ENCODE peak calls at places on chromosomes 6 and 20, in five cellular contexts. One of them, this sample, is unnamed.

GRCh38 chr6:127582777-127583462 is 5.9 kb downstream of the C6orf58 start:
- DNase-seq in mammary epithelial cell: peak; percentile 86
- DNase-seq in OCI-LY7: no peak
- DNase-seq in brain microvascular endothelial cell: peak; percentile 75
- DNase-seq in AG10803: peak; percentile 42
- DNase-seq in this sample: no peak

GRCh38 chr6:126127662-126128061 is 141.3 kb downstream of the TRMT11 start:
- DNase-seq in AG10803: no peak
- DNase-seq in OCI-LY7: no peak
- DNase-seq in brain microvascular endothelial cell: no peak
- DNase-seq in mammary epithelial cell: peak; percentile 6
- DNase-seq in this sample: no peak

GRCh38 chr6:30647039-30647801 is at the start of gene C6orf136:
- DNase-seq in brain microvascular endothelial cell: peak; percentile 37
- DNase-seq in OCI-LY7: peak; percentile 97
- DNase-seq in mammary epithelial cell: peak; percentile 83
- DNase-seq in AG10803: peak; percentile 88
- DNase-seq in this sample: peak; percentile 74

GRCh38 chr6:127956260-127956888 is 55.5 kb upstream of the THEMIS start:
- DNase-seq in AG10803: no peak
- DNase-seq in OCI-LY7: no peak
- DNase-seq in brain microvascular endothelial cell: no peak
- DNase-seq in mammary epithelial cell: peak; percentile 34
- DNase-seq in this sample: no peak

GRCh38 chr6:158867381-158868121 is 48.4 kb upstream of the EZR start:
- DNase-seq in AG10803: no peak
- DNase-seq in mammary epithelial cell: peak; percentile 75
- DNase-seq in OCI-LY7: peak; percentile 80
- DNase-seq in brain microvascular endothelial cell: no peak
- DNase-seq in this sample: no peak

GRCh38 chr6:133435065-133435728 is 194.0 kb downstream of the EYA4 start:
- DNase-seq in AG10803: no peak
- DNase-seq in brain microvascular endothelial cell: no peak
- DNase-seq in mammary epithelial cell: no peak
- DNase-seq in OCI-LY7: no peak
- DNase-seq in this sample: no peak

GRCh38 chr6:3987072-3987471 is 91.9 kb downstream of the FAM217A start:
- DNase-seq in mammary epithelial cell: no peak
- DNase-seq in AG10803: peak; percentile 15
- DNase-seq in brain microvascular endothelial cell: peak; percentile 16
- DNase-seq in OCI-LY7: no peak
- DNase-seq in this sample: no peak

GRCh38 chr20:49851234-49851755 is 38.7 kb downstream of the SLC9A8 start:
- DNase-seq in mammary epithelial cell: peak; percentile 25
- DNase-seq in AG10803: no peak
- DNase-seq in brain microvascular endothelial cell: no peak
- DNase-seq in OCI-LY7: no peak
- DNase-seq in this sample: no peak

GRCh38 chr6:18241208-18241836 is 23.0 kb downstream of the DEK start:
- DNase-seq in OCI-LY7: no peak
- DNase-seq in brain microvascular endothelial cell: no peak
- DNase-seq in AG10803: peak; percentile 26
- DNase-seq in mammary epithelial cell: peak; percentile 54
- DNase-seq in this sample: no peak

DNA sequence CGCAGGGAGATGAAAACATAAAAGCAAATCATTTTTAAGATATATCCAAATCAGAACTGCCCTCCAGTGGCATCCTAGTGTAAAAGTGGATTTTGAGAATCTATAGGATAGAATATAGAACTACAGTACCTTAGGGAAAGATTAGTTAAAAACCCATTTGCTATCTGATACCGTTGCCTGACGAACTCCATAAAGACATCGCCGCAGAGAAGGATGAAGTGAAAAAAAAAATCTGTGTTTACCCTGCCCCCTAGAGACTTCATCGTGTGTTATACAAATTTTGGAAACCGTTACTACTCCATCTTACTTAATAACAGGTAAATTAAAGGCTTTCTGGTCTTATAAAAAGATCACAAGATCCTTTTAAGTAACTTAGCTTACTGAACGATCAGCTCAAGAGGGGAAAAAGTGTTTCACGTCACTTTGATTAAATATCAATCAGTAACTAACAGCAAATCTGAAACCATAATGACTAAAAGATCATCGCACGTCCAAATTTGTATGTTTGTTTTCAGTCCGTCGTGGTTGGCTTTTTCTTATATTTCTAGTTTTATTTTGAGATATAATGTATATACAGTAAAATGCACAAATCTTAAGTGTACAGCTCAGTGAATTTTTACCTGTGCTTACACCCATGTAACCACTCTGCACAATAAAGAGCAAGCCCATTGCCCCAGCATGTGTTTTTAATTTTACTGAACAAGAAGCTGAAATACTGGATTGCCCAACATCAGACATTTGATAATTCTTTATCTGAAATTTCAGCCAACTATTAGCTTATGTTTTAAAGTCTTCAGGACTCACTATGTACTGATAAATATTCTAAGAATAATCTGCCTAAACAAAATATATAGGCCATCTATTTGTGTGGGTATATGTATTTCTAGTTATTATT is 879 bp upstream of the MCM3 start:
- DNase-seq in mammary epithelial cell: no peak
- DNase-seq in brain microvascular endothelial cell: no peak
- DNase-seq in AG10803: peak; percentile 44
- DNase-seq in OCI-LY7: peak; percentile 82
- DNase-seq in this sample: peak; percentile 34
- TF ChIP-seq CTCF in mammary epithelial cell: no peak
- TF ChIP-seq CTCF in brain microvascular endothelial cell: peak; percentile 28
- TF ChIP-seq CTCF in AG10803: peak; percentile 35
- TF ChIP-seq CTCF in OCI-LY7: peak; percentile 65
- TF ChIP-seq CTCF in this sample: no peak

GRCh38 chr6:108914235-108915022 is 66.2 kb downstream of the ARMC2 start:
- DNase-seq in OCI-LY7: peak; percentile 64
- DNase-seq in AG10803: peak; percentile 16
- DNase-seq in mammary epithelial cell: no peak
- DNase-seq in brain microvascular endothelial cell: no peak
- DNase-seq in this sample: no peak
- TF ChIP-seq CTCF in OCI-LY7: peak; percentile 98
- TF ChIP-seq CTCF in AG10803: peak; percentile 30
- TF ChIP-seq CTCF in mammary epithelial cell: peak; percentile 40
- TF ChIP-seq CTCF in brain microvascular endothelial cell: peak; percentile 70
- TF ChIP-seq CTCF in this sample: peak; percentile 38

DNA sequence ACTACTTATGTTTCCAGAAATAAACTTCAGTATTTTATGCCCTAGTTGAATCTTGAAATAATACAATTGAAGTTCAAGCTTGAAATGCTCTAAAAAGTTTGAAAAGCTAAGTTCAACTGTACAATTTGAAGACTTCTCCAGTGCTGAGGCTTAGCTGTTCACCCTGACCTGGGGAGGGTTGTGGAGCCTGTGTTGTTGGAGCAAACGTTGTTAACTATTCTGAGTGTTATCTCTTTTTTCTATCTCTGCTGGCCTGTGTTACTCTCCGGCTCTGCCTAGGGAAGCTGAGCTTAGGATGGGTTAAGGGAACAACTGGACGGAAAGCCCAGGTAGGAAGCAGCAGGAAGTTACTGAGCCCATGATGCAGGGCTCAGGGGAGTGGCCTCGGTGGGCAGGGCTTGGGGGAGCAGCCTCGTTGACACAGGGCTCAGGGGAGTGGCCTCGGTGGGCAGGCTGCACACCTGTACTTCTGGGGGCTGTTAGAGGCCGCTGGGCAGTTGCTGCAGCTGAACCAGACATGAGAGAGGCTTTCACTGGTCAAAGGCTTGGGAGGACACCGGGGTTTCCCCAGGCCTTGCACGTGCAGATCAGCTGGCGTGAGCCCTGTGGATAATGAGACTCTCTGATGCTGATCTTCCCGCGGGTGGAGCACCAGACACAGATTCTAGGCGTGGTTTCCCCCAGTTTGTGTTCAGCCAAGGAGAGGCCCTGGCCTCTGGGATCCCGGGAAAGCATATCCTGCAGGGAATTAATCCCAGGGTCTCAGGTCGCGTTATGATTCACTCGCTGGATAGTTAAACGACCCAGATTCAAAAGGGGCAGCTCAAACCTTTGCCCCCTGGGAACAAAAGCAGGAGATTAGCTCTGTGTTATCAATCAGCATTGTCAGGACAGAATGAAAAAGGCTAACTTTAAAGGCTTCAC is 58.9 kb downstream of the ERMARD start:
- DNase-seq in OCI-LY7: peak; percentile 9
- DNase-seq in AG10803: no peak
- DNase-seq in brain microvascular endothelial cell: no peak
- DNase-seq in mammary epithelial cell: no peak
- DNase-seq in this sample: no peak
- TF ChIP-seq CTCF in OCI-LY7: no peak
- TF ChIP-seq CTCF in AG10803: no peak
- TF ChIP-seq CTCF in brain microvascular endothelial cell: no peak
- TF ChIP-seq CTCF in mammary epithelial cell: no peak
- TF ChIP-seq CTCF in this sample: no peak

GRCh38 chr20:1177680-1178079 is 7.1 kb downstream of the TMEM74B start:
- DNase-seq in OCI-LY7: no peak
- DNase-seq in brain microvascular endothelial cell: no peak
- DNase-seq in AG10803: no peak
- DNase-seq in mammary epithelial cell: no peak
- DNase-seq in this sample: no peak
- TF ChIP-seq CTCF in OCI-LY7: peak; percentile 15
- TF ChIP-seq CTCF in brain microvascular endothelial cell: peak; percentile 27
- TF ChIP-seq CTCF in AG10803: no peak
- TF ChIP-seq CTCF in mammary epithelial cell: peak; percentile 7
- TF ChIP-seq CTCF in this sample: no peak

DNA sequence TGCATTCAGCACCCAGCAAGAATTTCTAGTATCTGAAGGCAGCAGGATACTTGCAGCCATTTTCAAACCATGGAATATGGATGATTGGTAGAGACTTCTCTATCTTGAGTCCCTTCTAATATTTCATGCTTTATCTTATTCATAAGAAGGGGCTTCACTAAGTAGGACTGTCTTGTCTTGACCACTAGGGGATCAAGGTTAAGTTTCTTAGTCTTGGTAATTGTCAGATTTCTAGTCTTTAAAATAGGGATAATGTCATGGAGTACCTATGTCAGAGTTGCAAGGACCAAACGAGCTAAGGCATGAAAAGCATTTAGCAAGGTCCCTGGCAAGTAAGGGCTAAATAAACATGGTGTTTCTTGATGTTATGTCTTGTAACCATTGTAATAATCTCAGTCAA is 68.5 kb upstream of the ESR1 start:
- DNase-seq in AG10803: no peak
- DNase-seq in brain microvascular endothelial cell: no peak
- DNase-seq in OCI-LY7: no peak
- DNase-seq in mammary epithelial cell: no peak
- DNase-seq in this sample: no peak
- TF ChIP-seq CTCF in AG10803: no peak
- TF ChIP-seq CTCF in brain microvascular endothelial cell: no peak
- TF ChIP-seq CTCF in OCI-LY7: peak; percentile 41
- TF ChIP-seq CTCF in mammary epithelial cell: no peak
- TF ChIP-seq CTCF in this sample: no peak

This sample was measured in AG09319.